ENCODE peak calls at places on chromosomes 1 and 21, in ten cellular contexts. A is GM20000; Y is GM12878; L is NB4; T is pancreas; N is A549; K is CD4-positive, alpha-beta T cell; D is B cell; S is thoracic aorta; J is heart left ventricle. W is an unnamed sample.
A peak's percentile ranks its signal among the peaks of the same experiment; 100 is the strongest.

GRCh38 chr1:228226141-228226874 is 18.5 kb downstream of the OBSCN start:
- DNase-seq in A (no peak), Y (no peak), L (no peak), T (no peak), N (no peak), K (no peak), D (no peak), S (no peak), J (no peak), W (no peak)

GRCh38 chr1:28507247-28507645 is 1.4 kb downstream of the RCC1 start:
- DNase-seq in A (no peak), Y (no peak), L (peak; percentile 48), T (no peak), N (no peak), K (no peak), D (no peak), S (no peak), J (no peak), W (no peak)

GRCh38 chr1:232657426-232657825 is 27.5 kb upstream of the SIPA1L2 start:
- DNase-seq in A (no peak), Y (no peak), L (no peak), T (no peak), N (no peak), K (no peak), D (no peak), S (no peak), J (no peak), W (no peak)

GRCh38 chr1:109248797-109249629 is at the start of gene CELSR2:
- DNase-seq in A (peak; percentile 94), Y (no peak), L (peak; percentile 77), T (peak; percentile 60), N (peak; percentile 73), K (peak; percentile 53), D (peak; percentile 48), S (no peak), J (no peak), W (peak; percentile 65)

GRCh38 chr1:216722841-216723240 is 388 bp downstream of the ESRRG start:
- DNase-seq in A (no peak), Y (no peak), L (no peak), T (no peak), N (no peak), K (no peak), D (no peak), S (no peak), J (no peak), W (no peak)

GRCh38 chr1:5223266-5223665 is 568.9 kb downstream of the AJAP1 start:
- DNase-seq in A (no peak), Y (no peak), L (no peak), T (no peak), N (no peak), K (no peak), D (no peak), S (no peak), J (no peak), W (no peak)

GRCh38 chr1:72230746-72231145 is 51.6 kb downstream of the NEGR1 start:
- DNase-seq in A (no peak), Y (no peak), L (no peak), T (no peak), N (no peak), K (no peak), D (no peak), S (no peak), J (no peak), W (no peak)

GRCh38 chr1:18921506-18922251 is 19.3 kb upstream of the ALDH4A1 start:
- DNase-seq in A (no peak), Y (no peak), L (peak; percentile 27), T (no peak), N (no peak), K (no peak), D (no peak), S (no peak), J (no peak), W (no peak)

GRCh38 chr1:32345289-32345827 is 9.3 kb upstream of the MARCKSL1 start:
- DNase-seq in A (no peak), Y (no peak), L (no peak), T (peak; percentile 38), N (no peak), K (no peak), D (no peak), S (no peak), J (no peak), W (no peak)

GRCh38 chr1:21232044-21232443 is 55.3 kb upstream of the EIF4G3 start:
- DNase-seq in A (peak; percentile 67), Y (no peak), L (peak; percentile 49), T (peak; percentile 35), N (peak; percentile 35), K (peak; percentile 16), D (no peak), S (no peak), J (no peak), W (no peak)

GRCh38 chr1:229043111-229043510 is 227.8 kb upstream of the RAB4A start:
- DNase-seq in A (no peak), Y (no peak), L (peak; percentile 55), T (no peak), N (no peak), K (no peak), D (no peak), S (no peak), J (no peak), W (no peak)

GRCh38 chr1:113940365-113941244 is 11.5 kb downstream of the HIPK1 start:
- DNase-seq in A (peak; percentile 25), Y (no peak), L (peak; percentile 97), T (no peak), N (no peak), K (no peak), D (no peak), S (no peak), J (no peak), W (peak; percentile 36)

GRCh38 chr1:100452641-100453040 is 85.3 kb upstream of the GPR88 start:
- DNase-seq in A (peak; percentile 26), Y (no peak), L (no peak), T (no peak), N (no peak), K (no peak), D (no peak), S (no peak), J (no peak), W (no peak)

GRCh38 chr1:119008483-119009299 is 20.5 kb upstream of the TBX15 start:
- DNase-seq in A (peak; percentile 79), Y (peak; percentile 31), L (peak; percentile 58), T (peak; percentile 24), N (peak; percentile 14), K (no peak), D (no peak), S (no peak), J (no peak), W (no peak)

GRCh38 chr1:212489284-212489859 is 56.7 kb downstream of the NENF start:
- DNase-seq in A (no peak), Y (no peak), L (no peak), T (no peak), N (no peak), K (no peak), D (no peak), S (no peak), J (no peak), W (no peak)
- TF ChIP-seq CTCF in A (no peak), Y (no peak), L (no peak), T (no peak), N (no peak), K (no peak), D (no peak), S (no peak), J (no peak), W (no peak)

GRCh38 chr1:178093958-178094751 is at the start of gene RASAL2:
- DNase-seq in A (peak; percentile 75), Y (no peak), L (peak; percentile 75), T (peak; percentile 61), N (peak; percentile 82), K (no peak), D (no peak), S (peak; percentile 3), J (peak; percentile 80), W (peak; percentile 44)
- TF ChIP-seq CTCF in A (no peak), Y (no peak), L (no peak), T (no peak), N (no peak), K (no peak), D (no peak), S (peak; percentile 33), J (peak; percentile 7), W (no peak)

GRCh38 chr1:7116001-7116400 is 330.7 kb downstream of the CAMTA1 start:
- DNase-seq in A (no peak), Y (no peak), L (no peak), T (no peak), N (no peak), K (no peak), D (no peak), S (no peak), J (no peak), W (no peak)

GRCh38 chr1:7121622-7121988 is 336.4 kb downstream of the CAMTA1 start:
- DNase-seq in A (no peak), Y (no peak), L (no peak), T (peak; percentile 63), N (no peak), K (no peak), D (no peak), S (peak; percentile 13), J (peak; percentile 88), W (no peak)

GRCh38 chr1:7117265-7117598 is 332.0 kb downstream of the CAMTA1 start:
- DNase-seq in A (no peak), Y (no peak), L (no peak), T (no peak), N (no peak), K (no peak), D (no peak), S (no peak), J (no peak), W (no peak)

GRCh38 chr1:7120863-7121621 is 335.8 kb downstream of the CAMTA1 start:
- DNase-seq in A (no peak), Y (no peak), L (peak; percentile 28), T (no peak), N (no peak), K (no peak), D (no peak), S (no peak), J (no peak), W (no peak)

DNA sequence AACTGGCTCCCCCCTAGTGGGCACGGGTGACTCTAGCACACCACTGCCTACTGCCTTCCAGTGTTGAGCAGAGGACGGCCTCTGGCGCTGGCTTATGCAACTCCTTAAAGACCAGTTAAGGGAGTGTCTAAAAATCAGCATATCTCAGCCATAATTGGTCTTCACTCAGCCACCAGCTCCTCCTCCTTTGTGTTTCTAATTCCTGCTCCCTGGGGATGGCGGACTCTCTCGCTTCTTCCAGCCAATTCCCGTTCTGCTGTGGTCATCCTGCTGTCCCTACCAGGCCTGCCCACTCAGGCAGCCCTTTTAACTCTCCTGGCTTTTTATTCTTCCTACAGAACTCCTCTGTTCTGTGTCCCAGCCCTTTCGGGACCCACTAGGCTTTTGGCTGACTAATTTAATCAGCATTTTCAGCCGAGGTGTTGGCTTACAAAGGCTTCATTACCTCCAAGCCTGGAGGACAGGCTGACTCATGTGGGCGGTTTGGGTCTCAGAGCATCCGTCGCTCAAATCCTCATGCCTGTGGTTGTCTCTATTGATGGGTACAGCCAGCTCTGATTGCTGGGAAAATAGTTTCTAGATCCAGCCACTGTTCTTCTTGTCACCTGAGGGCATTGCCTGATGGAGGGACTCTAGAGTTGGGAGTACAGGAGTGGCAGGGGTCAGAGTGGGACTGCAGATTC is 332.5 kb downstream of the CAMTA1 start:
- DNase-seq in A (no peak), Y (no peak), L (peak; percentile 60), T (peak; percentile 23), N (peak; percentile 46), K (no peak), D (no peak), S (no peak), J (peak; percentile 42), W (no peak)
- TF ChIP-seq CTCF in A (no peak), Y (no peak), L (no peak), T (no peak), N (no peak), K (no peak), D (no peak), S (no peak), J (no peak), W (no peak)

GRCh38 chr21:14688412-14688811 is 142.3 kb upstream of the SAMSN1 start:
- DNase-seq in A (no peak), Y (peak; percentile 31), L (no peak), T (no peak), N (no peak), K (no peak), D (no peak), S (no peak), J (no peak), W (no peak)
- TF ChIP-seq CTCF in A (no peak), Y (peak; percentile 12), L (no peak), T (no peak), N (no peak), K (no peak), D (no peak), S (no peak), J (no peak), W (no peak)